ENCODE peak calls at places on chromosomes 13 and 19, in six cellular contexts. N is neuronal stem cell, D is psoas muscle, F is ascending aorta, G is PC-9, B is GM23338. O is an unnamed sample.

GRCh38 chr13:90951663-90952062 is 395.8 kb upstream of the MIR17HG start:
- DNase-seq in G (no peak), B (no peak), F (no peak), D (no peak), N (no peak), O (no peak)

GRCh38 chr13:31870511-31870910 is 131.2 kb downstream of the RXFP2 start:
- DNase-seq in N (no peak), D (no peak), F (no peak), B (no peak), G (no peak), O (no peak)

GRCh38 chr13:110564472-110564985 is 3.0 kb upstream of the RAB20 start:
- DNase-seq in G (no peak), N (no peak), D (no peak), F (peak; percentile 18), B (no peak), O (no peak)

GRCh38 chr13:74889321-74889720 is 592.6 kb downstream of the TBC1D4 start:
- DNase-seq in G (no peak), N (no peak), F (no peak), D (no peak), B (no peak), O (no peak)

GRCh38 chr19:8610928-8611284 is 391 bp upstream of the ADAMTS10 start:
- DNase-seq in G (no peak), N (no peak), F (no peak), D (no peak), B (peak; percentile 83), O (no peak)

GRCh38 chr19:18501832-18502231 is 20.0 kb downstream of the ELL start:
- DNase-seq in G (no peak), B (no peak), N (no peak), F (peak; percentile 85), D (peak; percentile 64), O (no peak)

GRCh38 chr19:35959040-35959967 is 23.1 kb downstream of the LRFN3 start:
- DNase-seq in N (no peak), D (peak; percentile 33), G (no peak), F (no peak), B (peak; percentile 57), O (peak; percentile 63)

GRCh38 chr13:41827507-41828213 is 133.2 kb downstream of the VWA8 start:
- DNase-seq in F (peak; percentile 76), N (no peak), B (no peak), G (peak; percentile 89), D (no peak), O (no peak)

GRCh38 chr19:23762884-23763711 is 4.4 kb upstream of the ZNF681 start:
- DNase-seq in D (peak; percentile 75), F (peak; percentile 92), N (peak; percentile 83), B (peak; percentile 98), G (peak; percentile 91), O (peak; percentile 87)

GRCh38 chr13:37194428-37194861 is 89.0 kb upstream of the CSNK1A1L start:
- DNase-seq in B (no peak), D (no peak), F (no peak), G (no peak), N (no peak), O (no peak)
- H3K27ac ChIP-seq in B (no peak overlapping the region), D (no peak overlapping the region), F (no peak overlapping the region), G (no peak overlapping the region), N (no peak overlapping the region), O (no peak overlapping the region)

GRCh38 chr13:112889351-112890290 is 79.4 kb upstream of the MCF2L start:
- DNase-seq in B (no peak), D (no peak), N (no peak), G (no peak), F (no peak), O (no peak)
- H3K27ac ChIP-seq in B (no peak overlapping the region), D (no peak overlapping the region), N (no peak overlapping the region), G (no peak overlapping the region), F (no peak overlapping the region), O (no peak overlapping the region)

DNA sequence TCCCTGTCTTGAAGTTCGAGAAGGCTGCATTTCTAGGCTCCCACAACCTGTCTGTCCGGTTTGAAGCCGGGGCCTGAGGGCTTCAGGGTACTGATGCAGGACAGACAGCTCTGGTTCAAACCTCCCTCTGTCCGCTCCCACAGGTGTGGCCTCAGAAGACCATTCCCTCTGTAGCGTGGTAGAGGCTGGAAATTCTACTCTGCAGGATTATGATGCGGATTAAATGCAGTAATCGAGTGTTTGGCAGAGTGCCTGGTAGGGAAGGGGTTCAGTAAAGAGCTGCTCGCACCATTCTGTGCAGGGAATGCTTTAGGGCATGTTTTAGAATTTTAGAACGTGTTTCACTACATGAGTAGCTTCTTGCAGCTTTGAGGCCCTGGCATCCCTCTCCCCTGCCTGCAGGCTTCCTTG is 30.5 kb downstream of the PPP1R37 start:
- DNase-seq in D (no peak), G (peak; percentile 96), F (no peak), N (no peak), B (no peak), O (no peak)
- H3K27ac ChIP-seq in D (no peak overlapping the region), G (peak overlapping the region; percentile 52), F (no peak overlapping the region), N (no peak overlapping the region), B (no peak overlapping the region), O (no peak overlapping the region)

GRCh38 chr13:23608704-23609413 is 38.6 kb downstream of the TNFRSF19 start:
- DNase-seq in N (no peak), F (peak; percentile 70), B (no peak), D (peak; percentile 33), G (no peak), O (peak; percentile 75)
- H3K27ac ChIP-seq in N (no peak overlapping the region), F (no peak overlapping the region), B (no peak overlapping the region), D (no peak overlapping the region), G (no peak overlapping the region), O (peak overlapping the region; percentile 96)

GRCh38 chr19:46825731-46826055 is 25.0 kb downstream of the AP2S1 start:
- DNase-seq in D (no peak), N (no peak), G (peak; percentile 93), F (no peak), B (no peak), O (no peak)

GRCh38 chr19:46824887-46825730 is 25.5 kb downstream of the AP2S1 start:
- DNase-seq in N (no peak), G (no peak), D (no peak), F (no peak), B (no peak), O (no peak)

GRCh38 chr19:46821512-46822359 is 28.9 kb downstream of the AP2S1 start:
- DNase-seq in F (no peak), N (no peak), G (no peak), D (no peak), B (no peak), O (no peak)

GRCh38 chr19:46818812-46819211 is 30.4 kb upstream of the SLC1A5 start:
- DNase-seq in N (no peak), G (peak; percentile 47), D (no peak), B (peak; percentile 69), F (no peak), O (no peak)

GRCh38 chr19:46823049-46823448 is 27.6 kb downstream of the AP2S1 start:
- DNase-seq in D (no peak), F (no peak), G (no peak), B (no peak), N (no peak), O (no peak)
- H3K27ac ChIP-seq in D (no peak overlapping the region), F (no peak overlapping the region), G (no peak overlapping the region), B (no peak overlapping the region), N (no peak overlapping the region), O (no peak overlapping the region)

DNA sequence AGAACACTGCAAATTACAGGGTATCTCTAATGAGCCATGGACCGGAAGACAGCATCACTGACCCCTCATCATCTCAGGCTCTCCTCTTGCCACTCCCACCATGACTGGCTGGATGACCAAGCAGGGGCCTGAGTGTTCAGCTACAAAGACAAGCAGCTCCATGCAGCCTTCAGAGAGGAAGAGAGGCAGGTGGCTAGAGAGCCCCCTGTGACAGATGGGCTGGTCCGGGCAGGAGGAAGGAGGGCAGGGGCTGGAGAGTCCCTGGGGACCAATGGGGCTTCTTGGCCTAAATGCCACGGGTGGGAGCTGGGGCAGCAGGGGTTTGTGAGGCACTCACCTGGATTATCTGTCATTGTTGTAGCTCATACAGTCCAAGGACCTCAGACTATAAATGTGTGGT is 12.8 kb upstream of the RASA3 start:
- DNase-seq in N (no peak), F (peak; percentile 56), D (no peak), B (no peak), G (no peak), O (peak; percentile 40)
- H3K27ac ChIP-seq in N (no peak overlapping the region), F (no peak overlapping the region), D (no peak overlapping the region), B (no peak overlapping the region), G (no peak overlapping the region), O (no peak overlapping the region)

GRCh38 chr19:3059653-3060052 is 2.6 kb downstream of the TLE5 start:
- DNase-seq in F (no peak), N (no peak), G (no peak), B (no peak), D (no peak), O (no peak)
- H3K27ac ChIP-seq in F (no peak overlapping the region), N (no peak overlapping the region), G (no peak overlapping the region), B (no peak overlapping the region), D (peak overlapping the region; percentile 85), O (no peak overlapping the region)

GRCh38 chr19:10751109-10751972 is 33.5 kb downstream of the DNM2 start:
- DNase-seq in F (peak; percentile 71), B (peak; percentile 39), G (no peak), N (no peak), D (no peak), O (no peak)
- H3K27ac ChIP-seq in F (peak overlapping the region; percentile 60), B (peak overlapping the region; percentile 74), G (no peak overlapping the region), N (no peak overlapping the region), D (peak overlapping the region; percentile 67), O (no peak overlapping the region)

O was measured in SK-N-SH.